ENCODE peak calls at places on chromosome 14, in five cellular contexts. H is DMS79 treated with DMSO at 0.1 percent for 48 hours, F is SHP77, V is NCI-H187, Y is SK-N-MC. J is an unnamed sample.

GRCh38 chr14:88554458-88555286 is at the start of gene PTPN21:
- DNase-seq in F (peak), H (peak), Y (no peak), V (no peak), J (no peak)

GRCh38 chr14:51400142-51400541 is 160.1 kb downstream of the TMX1 start:
- DNase-seq in V (no peak), Y (no peak), F (no peak), H (no peak), J (no peak)

GRCh38 chr14:59484611-59485174 is 376 bp downstream of the JKAMP start:
- DNase-seq in F (no peak), Y (no peak), H (peak), V (peak), J (peak)

GRCh38 chr14:81234268-81234667 is 13.5 kb upstream of the GTF2A1 start:
- DNase-seq in F (no peak), V (no peak), H (no peak), Y (no peak), J (no peak)

GRCh38 chr14:44613061-44613712 is 106.1 kb upstream of the FSCB start:
- DNase-seq in V (no peak), Y (peak), F (no peak), H (peak), J (no peak)

GRCh38 chr14:101222362-101223090 is 319.0 kb upstream of the RTL1 start:
- DNase-seq in V (no peak), F (no peak), H (no peak), Y (no peak), J (no peak)

GRCh38 chr14:73753043-73753886 is 39.1 kb upstream of the PNMA1 start:
- DNase-seq in H (no peak), Y (no peak), F (no peak), V (no peak), J (no peak)

GRCh38 chr14:98177551-98177950 is 1094.4 kb downstream of the BCL11B start:
- DNase-seq in F (no peak), V (no peak), Y (no peak), H (no peak), J (no peak)

GRCh38 chr14:62682208-62682607 is 363.1 kb downstream of the KCNH5 start:
- DNase-seq in F (no peak), H (no peak), Y (no peak), V (no peak), J (no peak)

GRCh38 chr14:101006008-101006407 is 102.5 kb upstream of the RTL1 start:
- DNase-seq in Y (no peak), V (no peak), F (no peak), H (no peak), J (no peak)

GRCh38 chr14:34971801-34972200 is 11.0 kb upstream of the SRP54 start:
- DNase-seq in Y (no peak), F (no peak), H (no peak), V (no peak), J (no peak)

GRCh38 chr14:82366803-82367202 is 833.1 kb upstream of the SEL1L start:
- DNase-seq in Y (no peak), F (no peak), H (no peak), V (no peak), J (no peak)

GRCh38 chr14:21267886-21268611 is 1.2 kb downstream of the HNRNPC start:
- DNase-seq in F (no peak), Y (no peak), V (no peak), H (no peak), J (no peak)

GRCh38 chr14:56490379-56490778 is 89.2 kb upstream of the TMEM260 start:
- DNase-seq in Y (peak), V (no peak), F (peak), H (peak), J (peak)

GRCh38 chr14:86334355-86334754 is 804.4 kb downstream of the FLRT2 start:
- DNase-seq in H (no peak), Y (no peak), V (no peak), F (no peak), J (no peak)

GRCh38 chr14:93870377-93870776 is 56.8 kb upstream of the FAM181A start:
- DNase-seq in F (no peak), V (no peak), Y (no peak), H (no peak), J (no peak)

GRCh38 chr14:90114554-90114953 is 52.8 kb downstream of the KCNK13 start:
- DNase-seq in Y (no peak), H (no peak), V (no peak), F (no peak), J (no peak)

GRCh38 chr14:105532735-105533141 is 6.4 kb downstream of the TMEM121 start:
- DNase-seq in V (no peak), Y (no peak), H (no peak), F (no peak), J (peak)

GRCh38 chr14:74904623-74905503 is 18.2 kb downstream of the RPS6KL1 start:
- DNase-seq in H (no peak), Y (no peak), F (no peak), V (no peak), J (no peak)

GRCh38 chr14:20179218-20179617 is 11.5 kb upstream of the OR11G2 start:
- DNase-seq in V (no peak), H (no peak), Y (no peak), F (no peak), J (no peak)

GRCh38 chr14:97379091-97379531 is 581.9 kb downstream of the VRK1 start:
- DNase-seq in H (no peak), Y (no peak), F (no peak), V (no peak), J (no peak)

GRCh38 chr14:94710731-94711130 is 59.2 kb downstream of the GSC start:
- DNase-seq in V (no peak), Y (no peak), H (no peak), F (no peak), J (no peak)

GRCh38 chr14:64918216-64918615 is 4.0 kb downstream of the CHURC1 start:
- DNase-seq in F (no peak), V (no peak), Y (no peak), H (no peak), J (no peak)

GRCh38 chr14:91858536-91859275 is 8.6 kb downstream of the TC2N start:
- DNase-seq in H (no peak), Y (no peak), F (no peak), V (no peak), J (no peak)

GRCh38 chr14:95507701-95508103 is 8.7 kb downstream of the SYNE3 start:
- DNase-seq in H (peak), Y (no peak), V (no peak), F (no peak), J (no peak)

GRCh38 chr14:76576047-76576741 is 185.1 kb upstream of the VASH1 start:
- DNase-seq in V (peak), Y (no peak), H (peak), F (peak), J (peak)

GRCh38 chr14:34059925-34060746 is 109.3 kb upstream of the EGLN3 start:
- DNase-seq in F (peak), Y (no peak), V (peak), H (peak), J (no peak)

GRCh38 chr14:38752750-38753149 is 350.3 kb downstream of the SEC23A start:
- DNase-seq in F (no peak), V (no peak), H (no peak), Y (no peak), J (no peak)

GRCh38 chr14:48614003-48614402 is 938.6 kb upstream of the MDGA2 start:
- DNase-seq in F (no peak), H (no peak), Y (no peak), V (no peak), J (no peak)

GRCh38 chr14:86838363-86838762 is 1154.6 kb downstream of the GALC start:
- DNase-seq in F (no peak), V (no peak), H (no peak), Y (no peak), J (no peak)

GRCh38 chr14:99966030-99966429 is 99.2 kb upstream of the EVL start:
- DNase-seq in V (no peak), F (no peak), H (no peak), Y (no peak), J (no peak)

GRCh38 chr14:91305650-91306431 is 61.3 kb upstream of the GPR68 start:
- DNase-seq in F (no peak), Y (no peak), V (no peak), H (no peak), J (no peak)

GRCh38 chr14:90453401-90453951 is 56.6 kb downstream of the CALM1 start:
- DNase-seq in V (no peak), H (no peak), F (peak), Y (no peak), J (no peak)

GRCh38 chr14:24881496-24881895 is 168.5 kb downstream of the STXBP6 start:
- DNase-seq in H (no peak), V (no peak), Y (no peak), F (no peak), J (no peak)

GRCh38 chr14:101962503-101962874 is 1.9 kb upstream of the DYNC1H1 start:
- DNase-seq in V (no peak), F (peak), H (peak), Y (peak), J (peak)

J was measured in DMS 273 treated with DMSO at 0.1 percent for 48 hours.